ENCODE peak calls at places on chromosomes 3 and 15, in nine cellular contexts. D is cardiac fibroblast; L is GM13976; X is foreskin fibroblast; N is activated CD4-positive, alpha-beta T cell treated with anti-CD3 and anti-CD28 coated beads, Interleukin-2, amount 50 U/mL, for 4 hours; C is HuH-7; Y is RWPE2; K is ELR; G is NCI-H2081. W is an unnamed sample.

GRCh38 chr15:48481802-48482201 is 150.6 kb downstream of the DUT start:
- DNase-seq in N (no peak), Y (no peak), K (peak), D (no peak), G (peak), X (peak), C (no peak), L (no peak), W (no peak)

GRCh38 chr3:180855364-180855763 is 57.1 kb upstream of the FXR1 start:
- DNase-seq in C (no peak), D (peak), Y (no peak), N (no peak), X (no peak), L (no peak), G (peak), K (peak), W (no peak)

GRCh38 chr3:197520311-197521276 is 35.2 kb downstream of the BDH1 start:
- DNase-seq in C (peak), N (no peak), L (no peak), K (peak), Y (no peak), D (peak), G (peak), X (peak), W (peak)

GRCh38 chr15:34154725-34155204 is 52.9 kb downstream of the PGBD4 start:
- DNase-seq in C (no peak), G (no peak), D (peak), K (peak), L (no peak), Y (no peak), N (no peak), X (peak), W (no peak)

GRCh38 chr3:127151992-127152391 is 40.9 kb upstream of the PRR23E start:
- DNase-seq in N (no peak), G (no peak), Y (no peak), D (peak), C (no peak), X (peak), L (no peak), K (peak), W (no peak)

GRCh38 chr3:194928183-194928736 is 242.6 kb downstream of the FAM43A start:
- DNase-seq in Y (no peak), N (no peak), L (no peak), K (peak), D (peak), X (peak), G (no peak), C (no peak), W (no peak)

GRCh38 chr15:67082007-67082536 is 16.7 kb downstream of the SMAD3 start:
- DNase-seq in D (no peak), G (no peak), X (no peak), K (no peak), L (no peak), C (peak), N (peak), Y (no peak), W (peak)

GRCh38 chr15:94075349-94075748 is 156.0 kb upstream of the MCTP2 start:
- DNase-seq in D (no peak), Y (no peak), G (no peak), N (no peak), X (no peak), C (no peak), L (no peak), K (no peak), W (peak)

GRCh38 chr3:30307548-30307947 is 298.9 kb upstream of the TGFBR2 start:
- DNase-seq in D (no peak), X (no peak), C (no peak), L (no peak), G (no peak), Y (no peak), K (no peak), N (no peak), W (no peak)

GRCh38 chr3:171679011-171679492 is 131.2 kb downstream of the PLD1 start:
- DNase-seq in D (no peak), G (peak), Y (no peak), K (no peak), X (no peak), L (no peak), N (no peak), C (peak), W (peak)

GRCh38 chr3:24867783-24868182 is 373.1 kb upstream of the THRB start:
- DNase-seq in L (no peak), N (no peak), C (no peak), K (no peak), G (no peak), D (no peak), X (no peak), Y (no peak), W (no peak)

GRCh38 chr3:138009476-138010272 is at the start of gene CLDN18:
- DNase-seq in X (no peak), L (no peak), G (no peak), N (no peak), C (no peak), Y (no peak), D (no peak), K (no peak), W (no peak)

W was measured in transverse colon.